ENCODE peak calls at places on chromosomes 7 and 10, in four cellular contexts. N, V, H and M are unnamed samples.

GRCh38 chr7:84372155-84372621 is 177.6 kb upstream of the SEMA3A start:
- DNase-seq in N (peak; percentile 84), V (no peak), H (no peak), M (peak; percentile 87)

GRCh38 chr10:131816157-131816775 is 84.5 kb upstream of the PPP2R2D start:
- DNase-seq in V (no peak), H (no peak), N (no peak), M (no peak)

GRCh38 chr10:8628351-8628750 is 573.9 kb downstream of the GATA3 start:
- DNase-seq in V (no peak), H (no peak), N (no peak), M (no peak)

GRCh38 chr7:79298145-79298760 is 155.2 kb downstream of the MAGI2 start:
- DNase-seq in N (peak; percentile 58), V (no peak), H (no peak), M (peak; percentile 85)

GRCh38 chr10:19119191-19119590 is 70.6 kb downstream of the MALRD1 start:
- DNase-seq in V (no peak), N (peak; percentile 24), H (no peak), M (no peak)

GRCh38 chr10:46547881-46548780 is 8.3 kb downstream of the GPRIN2 start:
- DNase-seq in N (no peak), H (peak; percentile 24), V (peak; percentile 55), M (no peak)

GRCh38 chr10:62734781-62735463 is 69.6 kb upstream of the ADO start:
- DNase-seq in V (no peak), N (no peak), H (no peak), M (no peak)

GRCh38 chr7:76236226-76236625 is 34.5 kb downstream of the SRRM3 start:
- DNase-seq in H (no peak), V (no peak), N (no peak), M (no peak)

GRCh38 chr10:6204341-6205191 is 1.8 kb downstream of the PFKFB3 start:
- DNase-seq in N (peak; percentile 67), V (peak; percentile 80), H (peak; percentile 69), M (peak; percentile 89)

GRCh38 chr7:121006731-121007315 is 18.3 kb downstream of the CPED1 start:
- DNase-seq in V (no peak), H (no peak), N (no peak), M (no peak)

GRCh38 chr7:101550641-101551531 is 78.2 kb downstream of the MYL10 start:
- DNase-seq in H (peak; percentile 13), V (peak; percentile 41), N (no peak), M (no peak)

GRCh38 chr7:108010377-108010776 is 7.4 kb upstream of the LAMB1 start:
- DNase-seq in N (no peak), V (no peak), H (no peak), M (no peak)

GRCh38 chr10:72097448-72098300 is 9.3 kb upstream of the SPOCK2 start:
- DNase-seq in V (no peak), N (peak; percentile 50), H (no peak), M (peak; percentile 97)

GRCh38 chr10:10330481-10330880 is 687.2 kb upstream of the CELF2 start:
- DNase-seq in N (no peak), H (no peak), V (no peak), M (peak; percentile 48)

GRCh38 chr7:103929808-103930415 is 59.5 kb downstream of the RELN start:
- DNase-seq in N (no peak), V (no peak), H (no peak), M (no peak)

GRCh38 chr10:55183993-55184392 is 383.0 kb upstream of the PCDH15 start:
- DNase-seq in V (no peak), H (no peak), N (peak; percentile 59), M (no peak)

GRCh38 chr10:1058017-1058416 is 1.8 kb downstream of the WDR37 start:
- DNase-seq in V (no peak), N (no peak), H (peak; percentile 75), M (no peak)

GRCh38 chr7:51369746-51370145 is 53.1 kb upstream of the COBL start:
- DNase-seq in N (no peak), H (no peak), V (no peak), M (peak; percentile 14)

GRCh38 chr10:123147635-123148413 is at the start of gene HMX2:
- DNase-seq in H (no peak), V (no peak), N (no peak), M (no peak)

GRCh38 chr10:113945075-113945686 is 90.7 kb downstream of the NHLRC2 start:
- DNase-seq in V (peak; percentile 55), N (peak; percentile 38), H (no peak), M (peak; percentile 34)

GRCh38 chr10:93841930-93842329 is 51.8 kb upstream of the SLC35G1 start:
- DNase-seq in N (no peak), V (no peak), H (no peak), M (no peak)

GRCh38 chr10:11045995-11046394 is 28.3 kb downstream of the CELF2 start:
- DNase-seq in N (no peak), H (peak; percentile 87), V (no peak), M (peak; percentile 18)

GRCh38 chr10:132983250-132984007 is 41.1 kb upstream of the CFAP46 start:
- DNase-seq in V (peak; percentile 38), H (no peak), N (no peak), M (no peak)

GRCh38 chr10:21943633-21944265 is 59.8 kb downstream of the DNAJC1 start:
- DNase-seq in H (no peak), N (no peak), V (no peak), M (no peak)

GRCh38 chr7:146735992-146736391 is 619.4 kb downstream of the CNTNAP2 start:
- DNase-seq in V (no peak), N (no peak), H (no peak), M (no peak)

GRCh38 chr7:34612671-34613070 is 45.3 kb upstream of the NPSR1 start:
- DNase-seq in V (no peak), H (no peak), N (peak; percentile 59), M (peak; percentile 41)

GRCh38 chr7:95794917-95795515 is 22.7 kb downstream of the DYNC1I1 start:
- DNase-seq in H (no peak), N (no peak), V (no peak), M (peak; percentile 62)

GRCh38 chr10:43436291-43437140 is at the start of gene ZNF487:
- DNase-seq in N (peak; percentile 54), V (peak; percentile 94), H (peak; percentile 93), M (peak; percentile 91)

GRCh38 chr10:94002156-94002555 is 8.4 kb downstream of the PLCE1 start:
- DNase-seq in H (peak; percentile 43), V (no peak), N (no peak), M (no peak)

GRCh38 chr10:37734971-37735370 is 122.4 kb downstream of the ZNF248 start:
- DNase-seq in V (no peak), H (no peak), N (no peak), M (no peak)

GRCh38 chr7:46072722-46073121 is 151.7 kb upstream of the IGFBP3 start:
- DNase-seq in N (peak; percentile 44), H (no peak), V (no peak), M (peak; percentile 81)

DNA sequence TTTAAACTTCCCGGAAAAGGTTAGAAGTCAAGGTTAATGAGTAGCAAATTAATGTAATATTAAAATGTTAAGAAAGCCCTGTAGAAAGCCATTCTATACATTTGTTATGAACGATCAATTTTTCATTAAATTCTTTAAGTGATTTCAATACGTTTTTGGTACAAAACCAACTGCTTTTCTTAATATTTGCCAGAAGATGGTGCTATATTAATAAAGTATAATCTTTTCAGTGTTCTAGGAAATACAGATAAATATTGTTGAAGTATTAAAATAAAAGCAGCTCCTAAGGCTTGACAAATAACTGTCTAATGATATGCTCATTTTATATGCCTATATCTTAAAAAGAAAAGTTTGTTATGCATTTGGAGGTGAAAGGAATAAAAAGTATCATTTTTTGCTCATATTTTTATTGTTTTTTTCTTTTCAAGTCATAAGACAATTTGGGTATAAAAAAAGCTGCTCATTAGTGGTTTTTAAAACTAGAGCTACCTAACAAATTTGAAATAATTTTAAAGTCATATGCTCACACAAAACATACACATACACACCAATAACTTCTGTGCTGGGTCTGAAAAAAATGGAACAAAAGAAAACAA is 130.3 kb upstream of the POT1 start:
- DNase-seq in V (no peak), N (peak; percentile 8), H (no peak), M (peak; percentile 44)
- TF ChIP-seq CTCF in V (peak; percentile 25), N (no peak), H (peak; percentile 54), M (peak; percentile 33)

DNA sequence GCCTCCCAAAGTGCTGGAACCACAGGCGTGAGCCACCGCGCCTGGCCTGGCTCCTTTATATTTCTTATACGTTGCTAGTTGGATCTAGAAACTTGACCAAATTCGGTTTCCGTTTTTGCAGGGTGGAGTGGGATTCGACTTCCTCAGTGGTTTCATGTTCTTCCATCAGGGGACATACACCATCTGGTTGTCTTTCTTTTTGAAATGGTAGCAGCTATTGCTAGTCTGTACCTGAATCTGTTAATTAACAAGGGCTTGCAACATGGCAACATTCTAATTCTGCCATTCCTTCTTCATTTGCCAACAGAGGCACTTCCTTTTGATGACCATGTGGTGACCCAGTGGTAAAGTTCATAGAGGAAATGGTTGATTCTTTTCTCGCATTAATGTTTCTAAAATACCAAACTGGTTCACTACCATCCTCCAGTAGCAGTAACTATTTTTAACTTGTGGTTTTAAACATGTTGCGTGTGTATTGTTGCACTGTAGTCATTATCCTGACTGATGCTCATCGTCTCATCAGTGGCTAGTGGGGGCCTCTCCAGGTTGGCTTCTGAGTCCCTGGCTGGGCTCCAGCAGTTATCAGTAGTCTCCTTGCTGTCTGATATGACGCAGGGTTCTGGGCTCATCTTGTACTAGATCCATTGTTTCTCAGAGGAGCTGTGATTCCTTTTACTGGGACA is 159.2 kb downstream of the RGS10 start:
- DNase-seq in H (no peak), V (no peak), N (no peak), M (no peak)
- H3K4me3 ChIP-seq in H (no peak overlapping the region), V (no peak overlapping the region), N (no peak overlapping the region), M (no peak overlapping the region)

GRCh38 chr7:876077-876971 is at the start of gene GET4:
- DNase-seq in N (peak; percentile 78), H (peak; percentile 98), V (peak; percentile 97), M (peak; percentile 91)
- TF ChIP-seq CTCF in N (no peak), H (peak; percentile 36), V (peak; percentile 47), M (no peak)

GRCh38 chr7:55438765-55439525 is 73.8 kb downstream of the LANCL2 start:
- DNase-seq in N (no peak), V (no peak), H (peak; percentile 65), M (peak; percentile 12)

GRCh38 chr7:55436457-55436856 is 71.3 kb downstream of the LANCL2 start:
- DNase-seq in V (no peak), N (no peak), H (no peak), M (no peak)

GRCh38 chr7:55437375-55437774 is 72.2 kb downstream of the LANCL2 start:
- DNase-seq in N (no peak), H (no peak), V (no peak), M (no peak)

GRCh38 chr7:55439627-55440026 is 74.5 kb downstream of the LANCL2 start:
- DNase-seq in H (no peak), N (no peak), V (no peak), M (peak; percentile 31)

DNA sequence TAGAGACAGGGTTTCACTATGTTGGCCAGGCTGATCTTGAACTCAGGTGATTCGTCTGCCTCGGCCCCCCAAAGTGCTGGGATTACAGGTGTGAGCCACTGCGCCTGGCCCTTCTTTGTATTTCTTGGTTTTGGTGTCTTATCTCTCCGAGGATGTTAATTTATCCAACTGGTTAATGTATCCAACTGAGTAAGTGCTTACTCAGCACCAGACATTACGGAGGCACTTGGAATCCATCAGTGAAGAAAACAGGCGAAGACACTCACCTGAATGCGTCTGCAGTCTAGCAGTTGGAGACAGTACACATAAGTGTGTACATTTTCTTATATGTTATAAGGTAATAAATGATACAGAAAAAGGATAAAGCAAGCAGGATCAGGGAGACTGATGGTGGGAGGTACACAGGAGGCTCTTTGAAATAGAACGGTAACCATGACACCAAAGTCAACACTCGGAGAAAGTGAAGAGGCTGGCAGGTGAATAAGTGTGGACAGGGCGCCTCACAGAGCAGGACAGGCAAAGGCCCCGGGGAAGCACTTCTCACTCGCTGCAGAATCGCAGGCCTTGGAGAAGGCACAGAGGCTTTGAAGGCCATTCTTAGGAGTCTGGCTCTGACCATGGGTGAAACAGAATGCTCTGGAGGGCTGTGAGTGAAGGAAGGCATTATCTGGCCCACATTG is 73.1 kb downstream of the LANCL2 start:
- DNase-seq in H (no peak), N (no peak), V (no peak), M (no peak)
- H3K4me3 ChIP-seq in H (no peak overlapping the region), N (no peak overlapping the region), V (no peak overlapping the region), M (no peak overlapping the region)